ENCODE peak calls at places on chromosomes 4 and X, in five cellular contexts. Z is lower lobe of right lung, P is SK-N-SH, K is heart right ventricle, F is right atrium auricular region. E is an unnamed sample. For H3K27me3, the result is how much of the 10 kb centered on the place peaks cover.

GRCh38 chr4:15164571-15164970 is 162.3 kb downstream of the CPEB2 start:
- DNase-seq in Z (no peak), P (no peak), K (no peak), F (no peak), E (no peak)

GRCh38 chrX:68694429-68695205 is 47.2 kb downstream of the STARD8 start:
- DNase-seq in Z (no peak), P (no peak), K (no peak), F (no peak), E (peak)

GRCh38 chrX:103517246-103517645 is 2.0 kb downstream of the RAB40A start:
- DNase-seq in Z (no peak), P (no peak), K (no peak), F (no peak), E (no peak)

GRCh38 chr4:26176621-26177121 is 144.1 kb upstream of the RBPJ start:
- DNase-seq in Z (no peak), P (no peak), K (no peak), F (no peak), E (no peak)

GRCh38 chr4:142648378-142648777 is 197.7 kb downstream of the INPP4B start:
- DNase-seq in Z (no peak), P (no peak), K (no peak), F (no peak), E (no peak)

GRCh38 chr4:65302145-65302544 is 368.1 kb downstream of the EPHA5 start:
- DNase-seq in Z (no peak), P (no peak), K (no peak), F (no peak), E (no peak)

GRCh38 chrX:130024127-130024526 is 41.7 kb downstream of the BCORL1 start:
- DNase-seq in Z (peak), P (peak), K (peak), F (peak), E (peak)

GRCh38 chr4:139951051-139951450 is 202.9 kb downstream of the MAML3 start:
- DNase-seq in Z (no peak), P (no peak), K (no peak), F (no peak), E (peak)

GRCh38 chr4:188175288-188175687 is 36.0 kb downstream of the TRIML1 start:
- DNase-seq in Z (no peak), P (no peak), K (no peak), F (no peak), E (no peak)

GRCh38 chrX:45434231-45434630 is 233.6 kb upstream of the DIPK2B start:
- DNase-seq in Z (no peak), P (no peak), K (no peak), F (no peak), E (no peak)

GRCh38 chr4:77310931-77311330 is 153.9 kb downstream of the CCNG2 start:
- DNase-seq in Z (no peak), P (no peak), K (no peak), F (no peak), E (no peak)

GRCh38 chr4:52959545-52959944 is 97.4 kb downstream of the RASL11B start:
- DNase-seq in Z (no peak), P (no peak), K (no peak), F (no peak), E (no peak)

GRCh38 chrX:79933938-79934337 is 80.6 kb upstream of the TBX22 start:
- DNase-seq in Z (no peak), P (no peak), K (no peak), F (no peak), E (no peak)

GRCh38 chrX:150587585-150588503 is 19.4 kb downstream of the MTM1 start:
- DNase-seq in Z (no peak), P (peak), K (no peak), F (no peak), E (no peak)

GRCh38 chr4:159516556-159516955 is 413.7 kb downstream of the RAPGEF2 start:
- DNase-seq in Z (no peak), P (no peak), K (no peak), F (no peak), E (no peak)

GRCh38 chr4:139460565-139460964 is 6.6 kb downstream of the RAB33B start:
- DNase-seq in Z (no peak), P (no peak), K (no peak), F (no peak), E (no peak)

GRCh38 chrX:17679820-17680219 is 57.5 kb upstream of the SCML1 start:
- DNase-seq in Z (no peak), P (no peak), K (no peak), F (no peak), E (no peak)

GRCh38 chr4:139246166-139246565 is 33.9 kb downstream of the MGARP start:
- DNase-seq in Z (no peak), P (no peak), K (no peak), F (no peak), E (no peak)

GRCh38 chr4:98642991-98643426 is 15.4 kb downstream of the TSPAN5 start:
- DNase-seq in Z (no peak), P (no peak), K (no peak), F (no peak), E (no peak)

GRCh38 chrX:123993326-123993725 is 31.8 kb downstream of the STAG2 start:
- DNase-seq in Z (no peak), P (no peak), K (no peak), F (no peak), E (no peak)

GRCh38 chr4:147326581-147326980 is 154.3 kb upstream of the EDNRA start:
- DNase-seq in Z (no peak), P (no peak), K (no peak), F (no peak), E (no peak)

GRCh38 chrX:126165721-126166401 is at the start of gene DCAF12L2:
- DNase-seq in Z (peak), P (peak), K (no peak), F (no peak), E (no peak)

GRCh38 chrX:9899640-9900075 is 67.5 kb upstream of the CLDN34 start:
- DNase-seq in Z (no peak), P (no peak), K (no peak), F (no peak), E (no peak)

GRCh38 chrX:106730385-106730784 is 3.9 kb downstream of the RNF128 start:
- DNase-seq in Z (no peak), P (no peak), K (no peak), F (no peak), E (no peak)

GRCh38 chr4:25861951-25862410 is 807 bp downstream of the SEL1L3 start:
- DNase-seq in Z (peak), P (no peak), K (peak), F (no peak), E (peak)

GRCh38 chr4:112210777-112211176 is 20.8 kb upstream of the AP1AR start:
- DNase-seq in Z (no peak), P (no peak), K (no peak), F (no peak), E (no peak)

GRCh38 chrX:18887177-18887820 is 96.6 kb downstream of the PHKA2 start:
- DNase-seq in Z (peak), P (no peak), K (peak), F (peak), E (no peak)

GRCh38 chr4:53120801-53121200 is 245.1 kb downstream of the SCFD2 start:
- DNase-seq in Z (no peak), P (no peak), K (no peak), F (no peak), E (no peak)

GRCh38 chr4:40809058-40809457 is 59.3 kb downstream of the NSUN7 start:
- DNase-seq in Z (no peak), P (no peak), K (no peak), F (no peak), E (no peak)

GRCh38 chr4:79958511-79959264 is 114.3 kb downstream of the ANTXR2 start:
- DNase-seq in Z (no peak), P (no peak), K (no peak), F (no peak), E (no peak)

GRCh38 chr4:127995776-127996175 is 30.6 kb downstream of the ABHD18 start:
- DNase-seq in Z (peak), P (no peak), K (no peak), F (no peak), E (no peak)

GRCh38 chrX:113644426-113644825 is 803.8 kb upstream of the AMOT start:
- DNase-seq in Z (no peak), P (no peak), K (no peak), F (no peak), E (no peak)

GRCh38 chrX:110037181-110037580 is 34.3 kb downstream of the TMEM164 start:
- DNase-seq in Z (no peak), P (no peak), K (no peak), F (no peak), E (no peak)

GRCh38 chr4:65482410-65482809 is 187.9 kb downstream of the EPHA5 start:
- DNase-seq in Z (no peak), P (no peak), K (no peak), F (no peak), E (no peak)

GRCh38 chr4:187608001-187608421 is 387.6 kb upstream of the ZFP42 start:
- DNase-seq in Z (no peak), P (no peak), K (no peak), F (no peak), E (no peak)

GRCh38 chr4:22842360-22842759 is 149.6 kb downstream of the GBA3 start:
- DNase-seq in Z (no peak), P (no peak), K (no peak), F (no peak), E (no peak)

DNA sequence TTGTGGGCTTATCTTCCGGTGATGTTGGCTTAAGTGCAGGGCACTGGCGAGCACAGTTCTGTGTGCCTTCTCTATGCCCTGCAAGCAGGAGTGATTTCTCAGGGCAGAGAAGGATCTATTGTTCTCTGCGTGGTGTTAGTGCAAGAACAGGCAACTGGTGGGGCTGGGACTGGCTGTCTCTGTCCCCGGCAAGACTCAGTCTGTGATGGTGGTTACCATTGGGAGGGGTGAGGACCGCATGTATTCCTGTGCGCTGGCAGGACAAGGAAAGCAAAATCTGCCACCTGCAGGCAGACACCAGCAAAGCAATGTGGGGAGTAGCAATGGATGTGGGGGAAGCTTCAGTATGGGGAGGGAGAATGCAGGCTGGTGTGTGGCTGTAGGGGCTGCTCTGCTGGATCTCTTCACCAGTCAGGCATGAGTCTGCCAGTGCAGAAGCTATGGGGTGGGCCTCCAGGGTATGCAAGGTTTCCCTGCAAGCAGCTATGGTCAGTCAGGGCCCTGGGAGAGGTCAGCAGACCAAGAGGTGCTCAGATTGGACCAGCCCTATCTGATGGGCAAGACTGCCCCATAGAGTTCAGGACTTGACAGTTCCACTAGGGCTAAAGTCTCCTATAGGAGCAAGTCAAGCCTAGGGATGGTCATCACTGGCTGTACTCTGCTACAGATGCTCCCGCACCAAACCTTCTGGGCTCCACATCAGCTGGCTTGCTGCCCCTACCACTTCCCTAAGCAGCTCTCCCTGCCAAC is 16.8 kb downstream of the PF4 start:
- DNase-seq in Z (peak), P (no peak), K (no peak), F (no peak), E (no peak)
- TF ChIP-seq CTCF in Z (peak), P (peak), K (peak), F (no peak), E (peak)

GRCh38 chr4:51895158-51895557 is 52.2 kb downstream of the DCUN1D4 start:
- DNase-seq in Z (no peak), P (no peak), K (no peak), F (no peak), E (no peak)
- H3K27me3 ChIP-seq in Z (under half), P (under half), K (under half), F (under half), E (under half)

DNA sequence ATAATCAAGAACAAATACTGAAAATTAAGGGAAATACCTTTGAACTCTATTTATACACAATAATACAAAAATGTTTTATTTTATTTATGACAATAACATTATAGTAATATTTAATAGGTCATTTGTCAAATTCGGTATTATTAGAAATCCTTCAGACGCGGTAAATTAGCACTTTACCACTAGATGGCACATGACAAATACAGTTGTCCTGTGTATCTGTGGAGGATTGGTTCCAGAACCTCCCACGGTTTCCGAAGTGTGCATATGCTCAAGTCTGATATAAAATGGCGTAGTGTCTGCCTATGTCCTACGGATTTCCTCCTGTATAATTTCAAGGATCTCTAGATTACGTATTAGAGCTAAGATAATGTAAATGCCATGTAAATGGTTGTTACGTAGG is 8.1 kb upstream of the LINC00632 start:
- DNase-seq in Z (no peak), P (peak), K (no peak), F (no peak), E (peak)
- TF ChIP-seq CTCF in Z (peak), P (peak), K (peak), F (no peak), E (peak)

DNA sequence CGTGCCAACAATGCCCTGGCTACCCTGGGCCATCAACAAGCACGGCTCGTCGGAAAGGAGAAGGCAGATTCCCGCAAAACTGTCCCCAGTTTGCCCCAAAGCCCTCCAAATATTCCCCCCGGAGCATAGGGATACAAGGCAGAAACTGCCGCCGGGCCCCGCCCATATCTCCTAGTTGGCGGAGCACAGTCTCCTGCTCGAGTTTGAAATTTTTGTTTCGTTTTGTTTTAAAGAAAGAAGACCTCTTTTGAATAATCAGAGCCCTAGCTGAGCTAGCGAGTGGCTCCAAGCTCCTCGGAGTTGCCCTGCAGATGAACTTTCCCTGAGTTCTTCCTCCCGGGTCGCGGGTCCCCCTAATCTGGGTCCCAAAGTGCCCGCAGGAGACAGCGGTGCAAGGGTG is 138.1 kb upstream of the ZIC3 start:
- DNase-seq in Z (no peak), P (no peak), K (no peak), F (no peak), E (no peak)
- H3K27me3 ChIP-seq in Z (half or more), P (under half), K (half or more), F (under half), E (under half)

GRCh38 chrX:108590496-108590895 is 145.9 kb downstream of the IRS4 start:
- DNase-seq in Z (no peak), P (no peak), K (no peak), F (no peak), E (no peak)

GRCh38 chrX:108582151-108582550 is 142.5 kb downstream of the COL4A5 start:
- DNase-seq in Z (no peak), P (no peak), K (no peak), F (no peak), E (no peak)

DNA sequence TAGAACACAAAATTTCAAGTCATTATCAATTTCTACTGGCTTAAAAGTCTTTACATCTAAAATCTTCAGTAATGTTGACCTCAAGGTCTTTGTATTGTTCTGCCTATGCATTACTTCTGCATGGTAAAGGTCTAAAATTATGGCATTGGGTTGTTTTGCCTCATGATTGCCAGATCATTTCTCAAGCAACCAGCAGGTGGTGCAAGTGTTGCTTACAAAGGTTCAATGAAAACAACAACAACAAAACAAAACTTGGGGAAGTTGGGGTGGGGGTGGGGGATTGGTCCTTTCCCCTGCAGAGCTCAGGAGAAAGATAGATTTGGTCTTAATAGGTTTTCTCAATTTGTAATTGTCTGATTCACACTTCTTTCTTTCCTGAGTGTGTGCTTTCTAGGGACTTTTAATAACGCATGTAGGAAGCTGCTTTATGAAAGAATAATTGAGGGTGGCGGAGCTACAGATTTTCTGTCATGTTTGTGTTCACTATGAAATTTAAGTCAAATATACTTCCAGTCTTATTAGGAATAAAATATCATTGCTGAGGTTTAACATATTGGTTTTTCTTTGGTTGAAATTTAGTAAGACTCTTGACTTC is 145.1 kb downstream of the COL4A5 start:
- DNase-seq in Z (no peak), P (peak), K (no peak), F (no peak), E (peak)
- TF ChIP-seq CTCF in Z (no peak), P (peak), K (no peak), F (no peak), E (peak)

GRCh38 chrX:13990126-13990525 is 39.6 kb downstream of the GEMIN8 start:
- DNase-seq in Z (no peak), P (no peak), K (no peak), F (no peak), E (no peak)
- H3K27me3 ChIP-seq in Z (under half), P (under half), K (under half), F (under half), E (under half)

GRCh38 chrX:154002215-154002719 is 17.4 kb downstream of the IRAK1 start:
- DNase-seq in Z (peak), P (no peak), K (no peak), F (no peak), E (peak)
- TF ChIP-seq CTCF in Z (no peak), P (no peak), K (no peak), F (no peak), E (no peak)

GRCh38 chrX:12681047-12681446 is 110.2 kb upstream of the PRPS2 start:
- DNase-seq in Z (no peak), P (no peak), K (no peak), F (no peak), E (no peak)
- H3K27me3 ChIP-seq in Z (under half), P (under half), K (under half), F (under half), E (under half)

DNA sequence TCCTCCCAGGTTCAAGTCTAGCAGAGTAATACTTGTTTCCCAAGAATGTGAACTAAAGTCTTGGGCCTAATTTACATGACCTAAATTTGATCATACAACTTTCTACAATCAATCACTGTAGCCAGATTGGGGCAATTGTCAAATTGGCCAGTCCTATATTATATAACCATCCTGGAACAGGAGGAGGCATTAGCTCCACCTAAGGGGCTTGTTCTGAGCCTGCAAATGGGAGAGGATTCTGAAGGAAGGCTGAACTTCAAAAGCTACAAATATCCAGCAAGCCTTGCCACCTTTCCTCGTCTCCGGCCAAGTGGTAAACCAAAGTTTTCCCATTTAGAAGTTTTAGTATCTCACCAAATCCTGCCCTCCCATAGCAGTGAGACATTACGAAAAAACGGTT is 1289.6 kb upstream of the TENM3 start:
- DNase-seq in Z (no peak), P (no peak), K (no peak), F (no peak), E (no peak)
- TF ChIP-seq CTCF in Z (no peak), P (peak), K (no peak), F (no peak), E (peak)

GRCh38 chr4:75786526-75786925 is 62.1 kb downstream of the USO1 start:
- DNase-seq in Z (no peak), P (no peak), K (no peak), F (no peak), E (no peak)
- H3K27me3 ChIP-seq in Z (under half), P (under half), K (under half), F (under half), E (under half)